ENCODE peak calls at places on chromosomes 11 and 22, in four cellular contexts. H is PC-9, T is transverse colon, P is right lobe of liver. M is an unnamed sample.

GRCh38 chr11:28010001-28010400 is 98.0 kb downstream of the KIF18A start:
- DNase-seq in H (no peak), P (no peak), T (no peak), M (no peak)

GRCh38 chr11:73995247-73995646 is 12.6 kb upstream of the UCP2 start:
- DNase-seq in P (no peak), T (no peak), H (no peak), M (no peak)

GRCh38 chr11:65643971-65644370 is 6.1 kb downstream of the SIPA1 start:
- DNase-seq in H (peak; percentile 76), P (no peak), T (no peak), M (no peak)

GRCh38 chr22:31241200-31241599 is 29.1 kb downstream of the LIMK2 start:
- DNase-seq in P (no peak), H (peak; percentile 24), T (no peak), M (no peak)

GRCh38 chr11:75280227-75280671 is 39.7 kb downstream of the TPBGL start:
- DNase-seq in H (peak; percentile 73), T (peak; percentile 83), P (peak; percentile 76), M (peak; percentile 23)

GRCh38 chr11:64086263-64086938 is 50.7 kb downstream of the FLRT1 start:
- DNase-seq in T (peak; percentile 27), P (no peak), H (peak; percentile 41), M (no peak)

GRCh38 chr11:60657880-60658279 is 41.5 kb upstream of the MS4A8 start:
- DNase-seq in T (peak; percentile 24), P (no peak), H (no peak), M (no peak)

GRCh38 chr11:116276051-116277044 is 496.4 kb downstream of the BUD13 start:
- DNase-seq in T (peak; percentile 86), H (peak; percentile 46), P (peak; percentile 78), M (peak; percentile 19)

GRCh38 chr22:24379536-24379935 is 47.9 kb upstream of the ADORA2A start:
- DNase-seq in T (no peak), P (no peak), H (no peak), M (no peak)

GRCh38 chr22:36299295-36299694 is 46.4 kb downstream of the APOL1 start:
- DNase-seq in H (no peak), T (no peak), P (no peak), M (no peak)

GRCh38 chr22:32644252-32645100 is 157.0 kb upstream of the TIMP3 start:
- DNase-seq in P (peak; percentile 85), T (peak; percentile 50), H (peak; percentile 55), M (no peak)

GRCh38 chr11:22244986-22245592 is 52.2 kb downstream of the ANO5 start:
- DNase-seq in P (peak; percentile 56), T (peak; percentile 10), H (peak; percentile 5), M (peak; percentile 9)

GRCh38 chr22:40415531-40416266 is 45.3 kb downstream of the SGSM3 start:
- DNase-seq in P (peak; percentile 58), H (no peak), T (peak; percentile 29), M (no peak)

GRCh38 chr11:120807414-120808150 is 216.3 kb upstream of the TBCEL start:
- DNase-seq in P (no peak), H (peak; percentile 18), T (no peak), M (peak; percentile 88)

GRCh38 chr11:97570636-97571035 is 1180.8 kb downstream of the JRKL start:
- DNase-seq in T (no peak), H (no peak), P (no peak), M (no peak)

GRCh38 chr11:126855536-126855935 is 145.0 kb downstream of the KIRREL3 start:
- DNase-seq in T (no peak), H (no peak), P (no peak), M (no peak)

GRCh38 chr11:36037031-36037430 is 93.2 kb downstream of the LDLRAD3 start:
- DNase-seq in P (peak; percentile 59), H (no peak), T (no peak), M (no peak)

GRCh38 chr22:37601203-37601539 is 7.5 kb upstream of the GGA1 start:
- DNase-seq in H (no peak), P (no peak), T (no peak), M (no peak)

GRCh38 chr11:23425379-23425778 is 565.1 kb upstream of the CCDC179 start:
- DNase-seq in H (no peak), P (no peak), T (no peak), M (no peak)

GRCh38 chr11:102345923-102346322 is 1.1 kb upstream of the BIRC2 start:
- DNase-seq in P (no peak), H (no peak), T (no peak), M (no peak)

GRCh38 chr11:23336961-23337360 is 476.7 kb upstream of the CCDC179 start:
- DNase-seq in P (no peak), H (no peak), T (no peak), M (no peak)

GRCh38 chr11:79121351-79121750 is 319.5 kb downstream of the TENM4 start:
- DNase-seq in T (no peak), P (no peak), H (no peak), M (peak; percentile 38)

GRCh38 chr11:61480936-61481335 is 27.6 kb upstream of the LRRC10B start:
- DNase-seq in H (peak; percentile 86), P (no peak), T (peak; percentile 47), M (no peak)

GRCh38 chr11:47392546-47393162 is 14.3 kb upstream of the SPI1 start:
- DNase-seq in P (no peak), T (no peak), H (no peak), M (no peak)
- H3K4me3 ChIP-seq in P (no peak overlapping the region), T (no peak overlapping the region), H (no peak overlapping the region), M (no peak overlapping the region)

DNA sequence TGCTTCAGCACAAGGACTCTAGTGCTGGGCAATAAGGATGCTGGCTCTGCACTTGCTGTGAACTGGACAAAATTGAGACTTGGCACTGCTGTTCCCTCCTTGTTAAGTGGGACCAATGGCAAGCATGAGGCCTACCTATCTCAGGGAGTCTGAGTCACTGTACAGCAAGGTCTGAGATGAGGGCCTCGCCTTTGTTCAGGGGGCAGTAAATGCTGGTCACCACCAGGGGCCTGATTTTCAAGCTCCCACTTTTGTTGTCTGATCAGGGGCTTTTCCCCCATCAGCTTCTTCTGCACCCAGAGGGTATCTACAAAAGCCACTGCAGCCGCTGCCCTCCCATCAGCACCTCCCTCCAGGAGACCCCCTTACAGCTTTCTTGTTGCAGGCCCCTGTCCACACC is 22.8 kb downstream of the DHCR7 start:
- DNase-seq in P (no peak), H (no peak), T (no peak), M (no peak)
- TF ChIP-seq CTCF in P (no peak), H (peak; percentile 38), T (no peak), M (no peak)

DNA sequence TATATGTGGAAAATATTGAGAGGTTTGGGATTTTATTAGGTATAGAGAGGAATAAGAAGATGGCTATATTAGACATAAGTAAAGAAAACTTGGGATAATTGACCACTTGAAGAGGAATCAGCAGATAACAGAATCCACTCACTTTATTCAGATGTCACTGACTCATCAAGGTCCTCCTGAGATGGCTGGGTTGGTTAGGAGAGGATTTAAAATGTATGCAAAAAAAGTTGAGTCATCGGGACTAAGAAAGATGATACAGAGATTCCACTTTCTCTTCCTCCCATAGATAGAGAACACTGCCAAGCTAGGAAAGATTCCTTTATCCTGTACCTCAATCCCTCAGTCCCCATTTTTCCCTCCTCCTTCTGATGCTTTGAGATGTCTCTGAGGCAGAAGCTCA is at the start of gene OR6A2:
- DNase-seq in P (no peak), H (no peak), T (no peak), M (no peak)
- H3K4me3 ChIP-seq in P (no peak within 1 kb of the TSS), H (no peak within 1 kb of the TSS), T (no peak within 1 kb of the TSS), M (no peak within 1 kb of the TSS)

GRCh38 chr11:32658639-32659406 is 75.2 kb downstream of the EIF3M start:
- DNase-seq in P (no peak), T (no peak), H (no peak), M (no peak)

GRCh38 chr11:32659672-32660071 is 76.0 kb downstream of the EIF3M start:
- DNase-seq in T (no peak), P (no peak), H (no peak), M (no peak)
- TF ChIP-seq CTCF in T (no peak), P (no peak), H (peak; percentile 21), M (no peak)